ENCODE peak calls at places on chromosomes 1 and 21, in ten cellular contexts. One of them, this sample, is unnamed. For H3K27me3, the result is how much of the 10 kb centered on the place peaks cover.

GRCh38 chr1:15852036-15852827 is 4.7 kb downstream of the SPEN start:
- DNase-seq in cardiac muscle cell: no peak
- DNase-seq in heart left ventricle: no peak
- DNase-seq in bronchial epithelial cell: no peak
- DNase-seq in pancreas: no peak
- DNase-seq in MG63: no peak
- DNase-seq in endodermal cell: no peak
- DNase-seq in brain microvascular endothelial cell: no peak
- DNase-seq in H7: no peak
- DNase-seq in tibial artery: no peak
- DNase-seq in this sample: no peak

GRCh38 chr1:78279051-78279450 is 211.7 kb upstream of the PTGFR start:
- DNase-seq in tibial artery: no peak
- DNase-seq in cardiac muscle cell: peak
- DNase-seq in H7: no peak
- DNase-seq in endodermal cell: no peak
- DNase-seq in heart left ventricle: no peak
- DNase-seq in brain microvascular endothelial cell: peak
- DNase-seq in pancreas: no peak
- DNase-seq in MG63: no peak
- DNase-seq in bronchial epithelial cell: peak
- DNase-seq in this sample: peak

GRCh38 chr1:33563702-33564101 is 91.3 kb downstream of the ZSCAN20 start:
- DNase-seq in brain microvascular endothelial cell: no peak
- DNase-seq in pancreas: no peak
- DNase-seq in MG63: no peak
- DNase-seq in heart left ventricle: no peak
- DNase-seq in tibial artery: no peak
- DNase-seq in H7: no peak
- DNase-seq in endodermal cell: no peak
- DNase-seq in cardiac muscle cell: no peak
- DNase-seq in bronchial epithelial cell: no peak
- DNase-seq in this sample: no peak

GRCh38 chr1:65056234-65056633 is 89.9 kb upstream of the JAK1 start:
- DNase-seq in pancreas: no peak
- DNase-seq in H7: no peak
- DNase-seq in brain microvascular endothelial cell: no peak
- DNase-seq in MG63: no peak
- DNase-seq in cardiac muscle cell: no peak
- DNase-seq in bronchial epithelial cell: no peak
- DNase-seq in heart left ventricle: no peak
- DNase-seq in tibial artery: no peak
- DNase-seq in endodermal cell: no peak
- DNase-seq in this sample: no peak

GRCh38 chr1:181318858-181319235 is 164.5 kb upstream of the CACNA1E start:
- DNase-seq in brain microvascular endothelial cell: no peak
- DNase-seq in H7: no peak
- DNase-seq in bronchial epithelial cell: peak
- DNase-seq in pancreas: no peak
- DNase-seq in heart left ventricle: no peak
- DNase-seq in cardiac muscle cell: peak
- DNase-seq in endodermal cell: no peak
- DNase-seq in MG63: peak
- DNase-seq in tibial artery: no peak
- DNase-seq in this sample: no peak

GRCh38 chr1:27057801-27058647 is 45.4 kb upstream of the TENT5B start:
- DNase-seq in heart left ventricle: no peak
- DNase-seq in H7: peak
- DNase-seq in pancreas: no peak
- DNase-seq in bronchial epithelial cell: no peak
- DNase-seq in MG63: no peak
- DNase-seq in cardiac muscle cell: peak
- DNase-seq in tibial artery: no peak
- DNase-seq in endodermal cell: peak
- DNase-seq in brain microvascular endothelial cell: no peak
- DNase-seq in this sample: peak

GRCh38 chr1:166915941-166916340 is 39.9 kb upstream of the TADA1 start:
- DNase-seq in MG63: peak
- DNase-seq in endodermal cell: peak
- DNase-seq in H7: peak
- DNase-seq in pancreas: no peak
- DNase-seq in heart left ventricle: no peak
- DNase-seq in bronchial epithelial cell: peak
- DNase-seq in tibial artery: no peak
- DNase-seq in brain microvascular endothelial cell: peak
- DNase-seq in cardiac muscle cell: no peak
- DNase-seq in this sample: no peak

GRCh38 chr1:182301026-182301436 is 90.6 kb downstream of the GLUL start:
- DNase-seq in pancreas: no peak
- DNase-seq in H7: no peak
- DNase-seq in endodermal cell: no peak
- DNase-seq in bronchial epithelial cell: no peak
- DNase-seq in heart left ventricle: no peak
- DNase-seq in tibial artery: no peak
- DNase-seq in MG63: no peak
- DNase-seq in cardiac muscle cell: no peak
- DNase-seq in brain microvascular endothelial cell: no peak
- DNase-seq in this sample: no peak

GRCh38 chr21:37075214-37075770 is 2.2 kb downstream of the TTC3 start:
- DNase-seq in MG63: no peak
- DNase-seq in endodermal cell: no peak
- DNase-seq in brain microvascular endothelial cell: no peak
- DNase-seq in heart left ventricle: no peak
- DNase-seq in bronchial epithelial cell: no peak
- DNase-seq in tibial artery: no peak
- DNase-seq in pancreas: no peak
- DNase-seq in H7: no peak
- DNase-seq in cardiac muscle cell: no peak
- DNase-seq in this sample: no peak

GRCh38 chr1:230465701-230466100 is 39.6 kb upstream of the PGBD5 start:
- DNase-seq in MG63: no peak
- DNase-seq in H7: no peak
- DNase-seq in endodermal cell: no peak
- DNase-seq in brain microvascular endothelial cell: no peak
- DNase-seq in pancreas: no peak
- DNase-seq in heart left ventricle: no peak
- DNase-seq in tibial artery: no peak
- DNase-seq in cardiac muscle cell: no peak
- DNase-seq in bronchial epithelial cell: no peak
- DNase-seq in this sample: no peak

GRCh38 chr1:12598914-12599463 is 19.0 kb downstream of the DHRS3 start:
- DNase-seq in MG63: no peak
- DNase-seq in cardiac muscle cell: no peak
- DNase-seq in tibial artery: no peak
- DNase-seq in heart left ventricle: no peak
- DNase-seq in endodermal cell: no peak
- DNase-seq in bronchial epithelial cell: no peak
- DNase-seq in pancreas: no peak
- DNase-seq in brain microvascular endothelial cell: no peak
- DNase-seq in H7: peak
- DNase-seq in this sample: no peak

GRCh38 chr21:43926196-43926595 is 61.2 kb downstream of the AGPAT3 start:
- DNase-seq in pancreas: no peak
- DNase-seq in MG63: no peak
- DNase-seq in cardiac muscle cell: no peak
- DNase-seq in H7: peak
- DNase-seq in endodermal cell: no peak
- DNase-seq in bronchial epithelial cell: no peak
- DNase-seq in tibial artery: no peak
- DNase-seq in brain microvascular endothelial cell: no peak
- DNase-seq in heart left ventricle: no peak
- DNase-seq in this sample: no peak

GRCh38 chr1:209483691-209484090 is 99.8 kb upstream of the CAMK1G start:
- DNase-seq in MG63: no peak
- DNase-seq in tibial artery: no peak
- DNase-seq in heart left ventricle: no peak
- DNase-seq in endodermal cell: no peak
- DNase-seq in bronchial epithelial cell: peak
- DNase-seq in cardiac muscle cell: no peak
- DNase-seq in pancreas: no peak
- DNase-seq in brain microvascular endothelial cell: no peak
- DNase-seq in H7: no peak
- DNase-seq in this sample: no peak

GRCh38 chr1:11314959-11315358 is 42.0 kb downstream of the UBIAD1 start:
- DNase-seq in bronchial epithelial cell: no peak
- DNase-seq in tibial artery: no peak
- DNase-seq in H7: peak
- DNase-seq in brain microvascular endothelial cell: no peak
- DNase-seq in heart left ventricle: no peak
- DNase-seq in pancreas: no peak
- DNase-seq in cardiac muscle cell: peak
- DNase-seq in endodermal cell: no peak
- DNase-seq in MG63: no peak
- DNase-seq in this sample: no peak

GRCh38 chr1:232868793-232869491 is 63.7 kb downstream of the MAP10 start:
- DNase-seq in cardiac muscle cell: peak
- DNase-seq in pancreas: no peak
- DNase-seq in heart left ventricle: no peak
- DNase-seq in brain microvascular endothelial cell: peak
- DNase-seq in H7: no peak
- DNase-seq in endodermal cell: no peak
- DNase-seq in bronchial epithelial cell: peak
- DNase-seq in MG63: peak
- DNase-seq in tibial artery: peak
- DNase-seq in this sample: peak

GRCh38 chr1:33908344-33908956 is 44.6 kb downstream of the HMGB4 start:
- DNase-seq in brain microvascular endothelial cell: no peak
- DNase-seq in pancreas: no peak
- DNase-seq in tibial artery: no peak
- DNase-seq in H7: no peak
- DNase-seq in MG63: no peak
- DNase-seq in endodermal cell: peak
- DNase-seq in heart left ventricle: peak
- DNase-seq in bronchial epithelial cell: no peak
- DNase-seq in cardiac muscle cell: no peak
- DNase-seq in this sample: no peak

DNA sequence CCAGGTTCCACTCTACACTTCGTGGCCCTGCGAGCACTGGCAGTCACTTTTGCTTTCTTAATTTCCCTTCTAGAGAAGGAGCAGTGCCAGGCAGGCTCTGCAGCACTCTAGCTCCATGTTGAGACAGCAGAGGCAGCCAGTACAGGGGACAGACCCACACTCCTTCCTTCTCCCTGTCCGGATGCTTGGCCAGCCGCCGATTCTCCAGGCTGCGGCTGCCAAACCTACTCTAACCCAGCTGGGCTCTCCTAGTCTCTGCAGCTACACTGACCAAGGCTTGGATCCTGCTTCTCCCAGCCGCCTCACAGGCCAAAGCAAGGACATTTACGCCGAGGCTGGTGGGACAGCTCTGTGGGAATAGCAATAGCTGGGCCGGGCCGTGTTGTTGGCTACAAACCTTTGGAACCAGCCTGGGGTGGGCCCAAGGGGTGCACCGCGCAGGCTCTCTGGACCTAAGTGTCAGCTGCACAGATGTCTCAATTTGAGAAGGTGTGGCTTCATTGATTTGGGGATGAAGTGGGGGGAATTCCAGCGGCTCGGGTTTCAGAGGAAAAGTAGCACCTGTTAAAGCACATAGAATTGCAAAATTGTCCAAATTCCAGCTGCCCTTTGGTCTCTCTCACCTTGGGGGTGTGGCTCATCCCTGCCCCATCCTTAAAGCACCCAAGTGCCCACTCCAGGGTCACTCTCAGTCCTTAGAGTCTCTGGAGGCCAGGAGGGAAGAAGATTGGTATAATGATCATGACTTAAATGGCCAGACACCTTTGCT is 3.2 kb downstream of the BARHL2 start:
- DNase-seq in bronchial epithelial cell: no peak
- DNase-seq in brain microvascular endothelial cell: no peak
- DNase-seq in tibial artery: no peak
- DNase-seq in H7: peak
- DNase-seq in MG63: no peak
- DNase-seq in endodermal cell: peak
- DNase-seq in pancreas: no peak
- DNase-seq in heart left ventricle: no peak
- DNase-seq in cardiac muscle cell: no peak
- DNase-seq in this sample: no peak
- H3K27me3 ChIP-seq in bronchial epithelial cell: half or more
- H3K27me3 ChIP-seq in brain microvascular endothelial cell: half or more
- H3K27me3 ChIP-seq in tibial artery: half or more
- H3K27me3 ChIP-seq in H7: half or more
- H3K27me3 ChIP-seq in MG63: under half
- H3K27me3 ChIP-seq in endodermal cell: half or more
- H3K27me3 ChIP-seq in pancreas: half or more
- H3K27me3 ChIP-seq in heart left ventricle: half or more
- H3K27me3 ChIP-seq in cardiac muscle cell: half or more
- H3K27me3 ChIP-seq in this sample: under half

GRCh38 chr1:24090736-24091135 is 21.2 kb downstream of the MYOM3 start:
- DNase-seq in pancreas: no peak
- DNase-seq in brain microvascular endothelial cell: no peak
- DNase-seq in MG63: no peak
- DNase-seq in endodermal cell: no peak
- DNase-seq in H7: no peak
- DNase-seq in cardiac muscle cell: no peak
- DNase-seq in tibial artery: no peak
- DNase-seq in bronchial epithelial cell: no peak
- DNase-seq in heart left ventricle: no peak
- DNase-seq in this sample: no peak
- H3K27me3 ChIP-seq in pancreas: under half
- H3K27me3 ChIP-seq in brain microvascular endothelial cell: under half
- H3K27me3 ChIP-seq in MG63: under half
- H3K27me3 ChIP-seq in endodermal cell: under half
- H3K27me3 ChIP-seq in H7: under half
- H3K27me3 ChIP-seq in cardiac muscle cell: under half
- H3K27me3 ChIP-seq in tibial artery: under half
- H3K27me3 ChIP-seq in bronchial epithelial cell: under half
- H3K27me3 ChIP-seq in heart left ventricle: under half
- H3K27me3 ChIP-seq in this sample: under half

GRCh38 chr1:39647247-39647646 is 7.8 kb upstream of the HEYL start:
- DNase-seq in endodermal cell: no peak
- DNase-seq in MG63: no peak
- DNase-seq in pancreas: no peak
- DNase-seq in H7: no peak
- DNase-seq in heart left ventricle: no peak
- DNase-seq in cardiac muscle cell: no peak
- DNase-seq in brain microvascular endothelial cell: no peak
- DNase-seq in bronchial epithelial cell: no peak
- DNase-seq in tibial artery: no peak
- DNase-seq in this sample: peak
- H3K27me3 ChIP-seq in endodermal cell: half or more
- H3K27me3 ChIP-seq in MG63: under half
- H3K27me3 ChIP-seq in pancreas: under half
- H3K27me3 ChIP-seq in H7: under half
- H3K27me3 ChIP-seq in heart left ventricle: under half
- H3K27me3 ChIP-seq in cardiac muscle cell: under half
- H3K27me3 ChIP-seq in brain microvascular endothelial cell: under half
- H3K27me3 ChIP-seq in bronchial epithelial cell: under half
- H3K27me3 ChIP-seq in tibial artery: under half
- H3K27me3 ChIP-seq in this sample: under half

GRCh38 chr1:156440689-156441437 is 59.7 kb downstream of the MEF2D start:
- DNase-seq in cardiac muscle cell: no peak
- DNase-seq in pancreas: no peak
- DNase-seq in endodermal cell: peak
- DNase-seq in H7: no peak
- DNase-seq in brain microvascular endothelial cell: no peak
- DNase-seq in bronchial epithelial cell: no peak
- DNase-seq in tibial artery: no peak
- DNase-seq in MG63: no peak
- DNase-seq in heart left ventricle: no peak
- DNase-seq in this sample: no peak
- H3K27me3 ChIP-seq in cardiac muscle cell: half or more
- H3K27me3 ChIP-seq in pancreas: half or more
- H3K27me3 ChIP-seq in endodermal cell: half or more
- H3K27me3 ChIP-seq in H7: half or more
- H3K27me3 ChIP-seq in brain microvascular endothelial cell: half or more
- H3K27me3 ChIP-seq in bronchial epithelial cell: half or more
- H3K27me3 ChIP-seq in tibial artery: half or more
- H3K27me3 ChIP-seq in MG63: half or more
- H3K27me3 ChIP-seq in heart left ventricle: half or more
- H3K27me3 ChIP-seq in this sample: under half